ENCODE peak calls at places on chromosomes 2 and 18, in nine cellular contexts. G is iris pigment epithelial cell, Q is hippocampal formation, A is small intestine, R is left lung, T is nucleus accumbens, N is cortex of kidney, H is kidney epithelial cell, I is WERI-Rb-1. M is an unnamed sample.

GRCh38 chr18:52069201-52069600 is 270.8 kb upstream of the DCC start:
- DNase-seq in G (no peak), H (no peak), R (no peak), T (no peak), N (no peak), I (no peak), Q (no peak), A (no peak), M (no peak)

GRCh38 chr2:178345951-178346350 is 105.0 kb downstream of the PRKRA start:
- DNase-seq in Q (no peak), R (no peak), N (no peak), A (no peak), G (no peak), H (no peak), I (no peak), T (no peak), M (no peak)

GRCh38 chr2:239121600-239122012 is 273.7 kb downstream of the TWIST2 start:
- DNase-seq in N (no peak), Q (peak; percentile 84), I (no peak), A (no peak), G (no peak), T (peak; percentile 82), R (peak; percentile 72), H (no peak), M (no peak)

GRCh38 chr2:47867205-47867604 is 39.1 kb downstream of the FBXO11 start:
- DNase-seq in H (peak; percentile 54), R (no peak), Q (peak; percentile 31), G (peak; percentile 84), N (no peak), I (no peak), A (peak; percentile 67), T (no peak), M (peak; percentile 43)

GRCh38 chr18:78376036-78376435 is 603.6 kb upstream of the SALL3 start:
- DNase-seq in G (no peak), T (no peak), N (no peak), Q (no peak), I (no peak), A (no peak), H (no peak), R (no peak), M (no peak)

GRCh38 chr18:62850619-62851306 is 135.4 kb downstream of the PHLPP1 start:
- DNase-seq in G (no peak), N (no peak), R (no peak), I (no peak), Q (no peak), T (no peak), H (no peak), A (no peak), M (no peak)

GRCh38 chr18:26977791-26978190 is 112.3 kb upstream of the AQP4 start:
- DNase-seq in R (no peak), G (no peak), A (no peak), Q (no peak), H (no peak), T (no peak), N (no peak), I (no peak), M (no peak)

GRCh38 chr2:197804758-197805597 is 585 bp downstream of the PLCL1 start:
- DNase-seq in T (no peak), I (peak; percentile 17), Q (no peak), A (no peak), H (no peak), R (peak; percentile 87), N (no peak), G (no peak), M (peak; percentile 73)

GRCh38 chr2:45218931-45219339 is 209.7 kb upstream of the SIX2 start:
- DNase-seq in Q (no peak), I (no peak), G (no peak), N (no peak), R (no peak), H (no peak), T (no peak), A (no peak), M (no peak)

GRCh38 chr18:23723121-23723520 is 33.9 kb downstream of the LAMA3 start:
- DNase-seq in Q (no peak), T (no peak), I (no peak), N (no peak), G (peak; percentile 36), R (no peak), H (no peak), A (no peak), M (no peak)

GRCh38 chr2:212815453-212815852 is 276.9 kb upstream of the ERBB4 start:
- DNase-seq in I (no peak), A (no peak), R (no peak), G (no peak), H (no peak), T (no peak), N (no peak), Q (no peak), M (no peak)

GRCh38 chr18:79069792-79070151 is 578 bp downstream of the ATP9B start:
- DNase-seq in Q (peak; percentile 25), I (no peak), T (no peak), N (no peak), H (no peak), G (no peak), A (no peak), R (no peak), M (no peak)

GRCh38 chr2:136101042-136101441 is 16.9 kb downstream of the CXCR4 start:
- DNase-seq in Q (no peak), A (no peak), R (no peak), T (no peak), H (no peak), G (no peak), N (no peak), I (no peak), M (no peak)

GRCh38 chr2:60364441-60364840 is 189.0 kb downstream of the BCL11A start:
- DNase-seq in I (no peak), Q (no peak), R (no peak), G (no peak), A (no peak), H (no peak), T (no peak), N (no peak), M (no peak)

GRCh38 chr2:218780026-218780425 is 1.9 kb upstream of the CYP27A1 start:
- DNase-seq in I (no peak), H (no peak), T (no peak), R (no peak), N (no peak), A (no peak), Q (no peak), G (no peak), M (no peak)

GRCh38 chr18:2913398-2914005 is 66.7 kb downstream of the EMILIN2 start:
- DNase-seq in A (no peak), G (no peak), N (no peak), R (no peak), I (no peak), Q (no peak), H (no peak), T (no peak), M (no peak)

GRCh38 chr2:39469807-39470206 is 32.7 kb upstream of the MAP4K3 start:
- DNase-seq in R (no peak), T (no peak), A (peak; percentile 65), G (peak; percentile 83), H (no peak), Q (no peak), N (no peak), I (no peak), M (peak; percentile 27)

GRCh38 chr18:58762781-58763171 is 91.5 kb downstream of the MALT1 start:
- DNase-seq in Q (no peak), I (no peak), T (no peak), R (no peak), N (no peak), G (no peak), A (no peak), H (no peak), M (no peak)

GRCh38 chr18:43192408-43192807 is 76.9 kb upstream of the RIT2 start:
- DNase-seq in T (no peak), A (no peak), G (peak; percentile 66), R (no peak), N (no peak), I (no peak), Q (no peak), H (no peak), M (no peak)

GRCh38 chr2:73109796-73110540 is 2.8 kb downstream of the RAB11FIP5 start:
- DNase-seq in T (no peak), N (no peak), A (no peak), H (no peak), G (no peak), Q (no peak), R (no peak), I (no peak), M (no peak)

GRCh38 chr18:21508302-21508701 is 92.2 kb downstream of the ESCO1 start:
- DNase-seq in N (no peak), G (no peak), Q (no peak), T (no peak), I (no peak), A (no peak), R (no peak), H (no peak), M (no peak)

GRCh38 chr2:18860179-18860578 is 270.8 kb upstream of the NT5C1B start:
- DNase-seq in A (no peak), Q (no peak), N (no peak), H (no peak), G (no peak), T (no peak), R (no peak), I (no peak), M (no peak)

GRCh38 chr18:54945726-54946125 is 13.5 kb downstream of the CCDC68 start:
- DNase-seq in T (no peak), I (no peak), Q (no peak), A (no peak), H (no peak), R (no peak), N (no peak), G (no peak), M (no peak)

GRCh38 chr2:104702451-104702850 is 151.5 kb upstream of the POU3F3 start:
- DNase-seq in A (no peak), I (no peak), T (no peak), H (no peak), Q (peak; percentile 68), R (no peak), G (no peak), N (no peak), M (no peak)

GRCh38 chr2:168526641-168527040 is 70.6 kb downstream of the CERS6 start:
- DNase-seq in R (no peak), A (no peak), G (peak; percentile 54), T (no peak), Q (no peak), N (no peak), I (no peak), H (no peak), M (no peak)

GRCh38 chr2:218744615-218745014 is 34.0 kb downstream of the TTLL4 start:
- DNase-seq in A (no peak), Q (no peak), G (no peak), T (no peak), N (no peak), R (no peak), I (no peak), H (no peak), M (no peak)

GRCh38 chr2:72788756-72789155 is 37.1 kb downstream of the EXOC6B start:
- DNase-seq in R (no peak), A (no peak), G (peak; percentile 40), Q (no peak), H (no peak), T (no peak), N (no peak), I (no peak), M (no peak)

GRCh38 chr2:13193900-13194299 is 477.2 kb downstream of the TRIB2 start:
- DNase-seq in A (peak; percentile 7), T (no peak), Q (peak; percentile 34), R (no peak), G (peak; percentile 33), N (no peak), H (peak; percentile 9), I (peak; percentile 28), M (no peak)

GRCh38 chr2:207767461-207768167 is 2.1 kb downstream of the FZD5 start:
- DNase-seq in N (no peak), Q (no peak), T (peak; percentile 18), I (peak; percentile 38), H (no peak), G (no peak), A (peak; percentile 78), R (peak; percentile 86), M (peak; percentile 84)

GRCh38 chr2:219475697-219476604 is 22.7 kb upstream of the GMPPA start:
- DNase-seq in R (peak; percentile 90), H (no peak), G (peak; percentile 38), N (no peak), Q (no peak), I (peak; percentile 82), A (peak; percentile 69), T (no peak), M (peak; percentile 55)

GRCh38 chr18:23563377-23564043 is 22.8 kb downstream of the NPC1 start:
- DNase-seq in H (no peak), A (no peak), G (peak; percentile 82), R (no peak), I (no peak), Q (no peak), N (no peak), T (no peak), M (no peak)

M was measured in pancreas.